ENCODE peak calls at places on chromosomes 2 and 18, in four cellular contexts. Z is GM12865, U is KBM-7, T is Karpas-422. R is an unnamed sample.

GRCh38 chr2:201105759-201106158 is 10.2 kb upstream of the CFLAR start:
- DNase-seq in T (no peak), Z (no peak), U (no peak), R (no peak)

GRCh38 chr2:217950401-217950871 is 52.4 kb downstream of the TNS1 start:
- DNase-seq in T (no peak), Z (no peak), U (no peak), R (no peak)

GRCh38 chr2:188721231-188721630 is 252.9 kb upstream of the COL3A1 start:
- DNase-seq in Z (no peak), T (no peak), U (no peak), R (no peak)

GRCh38 chr2:238487652-238488346 is 61.1 kb downstream of the ASB1 start:
- DNase-seq in Z (no peak), T (no peak), U (no peak), R (no peak)

GRCh38 chr18:29028560-29028959 is 851.6 kb upstream of the CDH2 start:
- DNase-seq in T (no peak), U (no peak), Z (no peak), R (no peak)

GRCh38 chr2:215635788-215636139 is 199.9 kb upstream of the FN1 start:
- DNase-seq in Z (no peak), U (no peak), T (peak), R (no peak)

GRCh38 chr2:170217778-170218251 is 39.9 kb downstream of the MYO3B start:
- DNase-seq in U (no peak), T (no peak), Z (no peak), R (no peak)

GRCh38 chr2:20724500-20725053 is 57.6 kb downstream of the GDF7 start:
- DNase-seq in T (no peak), U (no peak), Z (no peak), R (no peak)

GRCh38 chr2:221553333-221553732 is 18.8 kb downstream of the EPHA4 start:
- DNase-seq in U (no peak), Z (no peak), T (no peak), R (no peak)

GRCh38 chr2:26396734-26397298 is 4.9 kb upstream of the DRC1 start:
- DNase-seq in U (peak), Z (no peak), T (no peak), R (no peak)

GRCh38 chr2:217920879-217921603 is 81.8 kb downstream of the TNS1 start:
- DNase-seq in U (no peak), T (no peak), Z (no peak), R (no peak)

GRCh38 chr2:210519594-210519993 is 36.8 kb upstream of the CPS1 start:
- DNase-seq in U (no peak), Z (no peak), T (no peak), R (no peak)

GRCh38 chr2:159297042-159297707 is 10.7 kb upstream of the WDSUB1 start:
- DNase-seq in U (peak), T (no peak), Z (no peak), R (no peak)

GRCh38 chr2:13714466-13714865 is 918.1 kb upstream of the LRATD1 start:
- DNase-seq in Z (no peak), U (no peak), T (no peak), R (no peak)

GRCh38 chr2:241848761-241849615 is 9.7 kb downstream of the PDCD1 start:
- DNase-seq in U (no peak), Z (no peak), T (no peak), R (no peak)

GRCh38 chr2:113857454-113857853 is 32.4 kb upstream of the ACTR3 start:
- DNase-seq in Z (no peak), U (peak), T (no peak), R (no peak)

GRCh38 chr2:230847883-230848388 is 16.8 kb upstream of the ITM2C start:
- DNase-seq in T (peak), U (peak), Z (peak), R (peak)

GRCh38 chr2:68250652-68251186 is 1.6 kb downstream of the PPP3R1 start:
- DNase-seq in Z (no peak), T (no peak), U (peak), R (no peak)

GRCh38 chr2:231203087-231203486 is 4.7 kb downstream of the ARMC9 start:
- DNase-seq in U (no peak), T (no peak), Z (no peak), R (no peak)

GRCh38 chr18:51340332-51340731 is 142.9 kb upstream of the MEX3C start:
- DNase-seq in U (no peak), T (no peak), Z (peak), R (no peak)

GRCh38 chr2:152585830-152586484 is 131.3 kb downstream of the PRPF40A start:
- DNase-seq in T (no peak), U (no peak), Z (no peak), R (no peak)

GRCh38 chr2:8518986-8519669 is 162.7 kb upstream of the ID2 start:
- DNase-seq in U (no peak), T (no peak), Z (no peak), R (no peak)

GRCh38 chr2:36951574-36951973 is 14.8 kb downstream of the STRN start:
- DNase-seq in U (no peak), T (no peak), Z (no peak), R (no peak)

GRCh38 chr2:140585016-140585415 is 1545.8 kb downstream of the LRP1B start:
- DNase-seq in Z (no peak), U (no peak), T (no peak), R (no peak)

GRCh38 chr2:45311559-45311958 is 299.5 kb downstream of the SRBD1 start:
- DNase-seq in T (no peak), Z (no peak), U (no peak), R (no peak)

GRCh38 chr18:9658111-9658641 is 43.8 kb upstream of the PPP4R1 start:
- DNase-seq in U (no peak), T (peak), Z (no peak), R (no peak)

GRCh38 chr2:228841877-228842276 is 429.2 kb downstream of the PID1 start:
- DNase-seq in U (no peak), Z (no peak), T (no peak), R (no peak)

GRCh38 chr2:162123806-162124758 is 28.0 kb downstream of the GCG start:
- DNase-seq in U (peak), T (peak), Z (peak), R (peak)

GRCh38 chr2:139492301-139492700 is 712.1 kb upstream of the NXPH2 start:
- DNase-seq in Z (no peak), U (no peak), T (no peak), R (no peak)

GRCh38 chr18:22739243-22739642 is 193.9 kb upstream of the RBBP8 start:
- DNase-seq in U (no peak), T (no peak), Z (no peak), R (no peak)

GRCh38 chr2:168198476-168199192 is 48.8 kb downstream of the STK39 start:
- DNase-seq in U (no peak), Z (no peak), T (no peak), R (no peak)

GRCh38 chr2:20985061-20985460 is 58.8 kb downstream of the APOB start:
- DNase-seq in Z (no peak), U (no peak), T (no peak), R (no peak)

GRCh38 chr2:238220892-238221521 is 17.5 kb upstream of the ILKAP start:
- DNase-seq in Z (no peak), U (no peak), T (peak), R (no peak)

GRCh38 chr2:46767706-46768105 is 147.9 kb downstream of the MCFD2 start:
- DNase-seq in Z (no peak), U (no peak), T (no peak), R (no peak)

GRCh38 chr2:237244976-237245646 is 159.4 kb downstream of the COPS8 start:
- DNase-seq in T (no peak), Z (no peak), U (no peak), R (no peak)

GRCh38 chr2:216292886-216293291 is 79.4 kb downstream of the MARCHF4 start:
- DNase-seq in U (no peak), T (no peak), Z (no peak), R (no peak)

GRCh38 chr2:60570281-60570680 is 16.8 kb upstream of the BCL11A start:
- DNase-seq in Z (no peak), T (no peak), U (no peak), R (no peak)